ENCODE peak calls at places on chromosomes 5 and 9, in five cellular contexts. T, R, S, Z and F are unnamed samples.

GRCh38 chr9:18703086-18703750 is 229.3 kb downstream of the ADAMTSL1 start:
- DNase-seq in R (no peak), Z (no peak), T (no peak), S (no peak), F (no peak)

GRCh38 chr5:72248352-72249032 is 71.5 kb downstream of the MRPS27 start:
- DNase-seq in S (no peak), R (peak), T (no peak), Z (no peak), F (peak)

GRCh38 chr5:55427157-55427556 is 107.6 kb downstream of the PLPP1 start:
- DNase-seq in T (no peak), S (no peak), Z (no peak), R (no peak), F (peak)

GRCh38 chr9:112858625-112859147 is 32.0 kb downstream of the SLC46A2 start:
- DNase-seq in Z (no peak), S (no peak), R (no peak), T (peak), F (no peak)

GRCh38 chr5:174383196-174384178 is 338.0 kb downstream of the NSG2 start:
- DNase-seq in T (no peak), R (no peak), S (no peak), Z (no peak), F (peak)

GRCh38 chr5:4924581-4924980 is 215.5 kb upstream of the ADAMTS16 start:
- DNase-seq in Z (no peak), T (no peak), R (peak), S (no peak), F (peak)

GRCh38 chr5:55816342-55816741 is 34.8 kb upstream of the IL31RA start:
- DNase-seq in T (no peak), S (no peak), R (peak), Z (no peak), F (peak)

GRCh38 chr9:80188579-80188978 is 616.8 kb downstream of the TLE4 start:
- DNase-seq in S (no peak), Z (no peak), T (no peak), R (peak), F (no peak)

GRCh38 chr9:89660286-89660685 is 55.5 kb downstream of the GADD45G start:
- DNase-seq in R (no peak), T (no peak), S (no peak), Z (no peak), F (no peak)

GRCh38 chr5:37838152-37838932 is 1.5 kb downstream of the GDNF start:
- DNase-seq in T (no peak), R (no peak), Z (no peak), S (no peak), F (no peak)

GRCh38 chr9:123373447-123373923 is 17.5 kb downstream of the CRB2 start:
- DNase-seq in Z (no peak), R (no peak), S (no peak), T (no peak), F (no peak)

GRCh38 chr9:82511626-82512025 is 523.1 kb downstream of the SPATA31D1 start:
- DNase-seq in R (no peak), S (no peak), Z (no peak), T (no peak), F (no peak)

GRCh38 chr5:95080026-95080425 is 204.9 kb downstream of the MCTP1 start:
- DNase-seq in Z (no peak), S (no peak), R (no peak), T (no peak), F (no peak)

GRCh38 chr9:99076483-99077171 is 28.3 kb upstream of the TGFBR1 start:
- DNase-seq in Z (peak), S (no peak), R (no peak), T (no peak), F (no peak)

GRCh38 chr5:151094054-151094858 is 13.4 kb upstream of the TNIP1 start:
- DNase-seq in S (no peak), Z (peak), R (peak), T (no peak), F (peak)